ENCODE peak calls at places on chromosomes 1 and 21, in five cellular contexts. One of them, this sample, is unnamed. For H3K4me1, the result is how much of the 10 kb centered on the place peaks cover.

GRCh38 chr1:228842094-228842775 is 107.0 kb downstream of the RHOU start:
- DNase-seq in lower lobe of right lung: no peak
- DNase-seq in heart left ventricle: no peak
- DNase-seq in CD4-positive, alpha-beta memory T cell: no peak
- DNase-seq in left ventricle myocardium inferior: no peak
- DNase-seq in this sample: no peak

GRCh38 chr1:40096646-40096976 is 441 bp downstream of the PPT1 start:
- DNase-seq in CD4-positive, alpha-beta memory T cell: no peak
- DNase-seq in heart left ventricle: no peak
- DNase-seq in left ventricle myocardium inferior: no peak
- DNase-seq in lower lobe of right lung: no peak
- DNase-seq in this sample: no peak

GRCh38 chr1:177351361-177352108 is 180.8 kb downstream of the BRINP2 start:
- DNase-seq in lower lobe of right lung: peak
- DNase-seq in left ventricle myocardium inferior: no peak
- DNase-seq in heart left ventricle: no peak
- DNase-seq in CD4-positive, alpha-beta memory T cell: no peak
- DNase-seq in this sample: no peak

GRCh38 chr1:53639251-53639721 is 99.7 kb downstream of the GLIS1 start:
- DNase-seq in heart left ventricle: peak
- DNase-seq in left ventricle myocardium inferior: no peak
- DNase-seq in CD4-positive, alpha-beta memory T cell: no peak
- DNase-seq in lower lobe of right lung: no peak
- DNase-seq in this sample: no peak

GRCh38 chr1:54271341-54271740 is 71.4 kb downstream of the MRPL37 start:
- DNase-seq in left ventricle myocardium inferior: no peak
- DNase-seq in heart left ventricle: no peak
- DNase-seq in CD4-positive, alpha-beta memory T cell: no peak
- DNase-seq in lower lobe of right lung: no peak
- DNase-seq in this sample: no peak

GRCh38 chr1:171913385-171913784 is 72.1 kb downstream of the DNM3 start:
- DNase-seq in heart left ventricle: no peak
- DNase-seq in lower lobe of right lung: no peak
- DNase-seq in CD4-positive, alpha-beta memory T cell: no peak
- DNase-seq in left ventricle myocardium inferior: no peak
- DNase-seq in this sample: no peak

GRCh38 chr1:77687519-77687906 is 5.1 kb upstream of the ZZZ3 start:
- DNase-seq in CD4-positive, alpha-beta memory T cell: no peak
- DNase-seq in lower lobe of right lung: peak
- DNase-seq in heart left ventricle: no peak
- DNase-seq in left ventricle myocardium inferior: peak
- DNase-seq in this sample: no peak

GRCh38 chr1:36088265-36088576 is 471 bp upstream of the ADPRS start:
- DNase-seq in left ventricle myocardium inferior: no peak
- DNase-seq in heart left ventricle: no peak
- DNase-seq in lower lobe of right lung: no peak
- DNase-seq in CD4-positive, alpha-beta memory T cell: no peak
- DNase-seq in this sample: no peak

GRCh38 chr1:23791434-23792047 is 596 bp downstream of the LYPLA2 start:
- DNase-seq in heart left ventricle: no peak
- DNase-seq in lower lobe of right lung: peak
- DNase-seq in CD4-positive, alpha-beta memory T cell: peak
- DNase-seq in left ventricle myocardium inferior: peak
- DNase-seq in this sample: no peak

GRCh38 chr1:224273651-224274050 is 56.3 kb downstream of the NVL start:
- DNase-seq in heart left ventricle: no peak
- DNase-seq in lower lobe of right lung: no peak
- DNase-seq in left ventricle myocardium inferior: no peak
- DNase-seq in CD4-positive, alpha-beta memory T cell: no peak
- DNase-seq in this sample: no peak

GRCh38 chr1:25796807-25797458 is 3.1 kb upstream of the SELENON start:
- DNase-seq in left ventricle myocardium inferior: peak
- DNase-seq in lower lobe of right lung: peak
- DNase-seq in heart left ventricle: peak
- DNase-seq in CD4-positive, alpha-beta memory T cell: peak
- DNase-seq in this sample: peak

DNA sequence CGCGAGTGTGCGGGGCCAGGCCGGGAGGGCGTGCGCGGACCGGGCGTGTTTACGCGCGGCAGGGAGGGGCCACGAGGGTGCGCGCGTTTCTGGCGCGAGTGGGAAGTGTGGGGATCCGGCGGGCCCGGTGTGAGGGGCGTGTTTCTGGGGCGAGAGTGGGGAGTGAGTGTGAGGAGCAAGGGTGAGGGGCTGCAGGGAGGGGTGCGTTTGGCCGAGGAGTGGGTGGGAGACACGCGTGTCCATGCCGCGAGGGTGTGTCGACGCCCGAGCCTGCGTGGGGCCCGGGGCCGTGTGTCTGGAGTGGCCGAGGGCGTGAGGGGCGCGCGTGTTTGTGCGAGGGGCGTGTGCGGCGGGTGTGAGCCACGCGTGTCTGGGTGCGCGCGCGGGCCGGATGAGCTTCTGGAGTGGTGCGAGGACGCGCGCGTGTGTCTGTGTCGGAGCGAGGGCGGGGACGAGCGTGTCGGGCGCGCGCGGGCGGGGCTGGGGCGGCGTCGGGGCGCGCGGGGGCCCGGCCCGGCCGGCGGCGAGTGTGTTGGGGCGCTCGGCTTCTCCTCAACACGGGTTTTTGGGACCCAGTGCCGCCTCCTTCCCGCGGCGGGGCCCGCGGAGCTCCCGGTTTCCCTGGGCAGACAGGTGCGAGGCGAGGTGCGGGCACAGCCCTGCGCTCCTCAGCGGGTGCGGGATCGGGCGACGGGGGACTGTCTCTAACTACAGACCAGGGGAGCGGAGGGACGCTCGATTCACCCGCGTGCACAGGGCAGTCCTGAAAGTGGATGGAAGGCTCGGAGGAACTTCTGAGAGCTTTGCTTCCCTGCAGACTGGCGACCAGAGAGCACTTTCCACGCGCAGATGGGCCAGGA is 65.8 kb upstream of the VAMP3 start:
- DNase-seq in left ventricle myocardium inferior: peak
- DNase-seq in CD4-positive, alpha-beta memory T cell: peak
- DNase-seq in heart left ventricle: no peak
- DNase-seq in lower lobe of right lung: peak
- DNase-seq in this sample: peak
- H3K4me3 ChIP-seq in left ventricle myocardium inferior: peak
- H3K4me3 ChIP-seq in CD4-positive, alpha-beta memory T cell: peak
- H3K4me3 ChIP-seq in heart left ventricle: peak
- H3K4me3 ChIP-seq in lower lobe of right lung: peak
- H3K4me3 ChIP-seq in this sample: peak

GRCh38 chr1:8023995-8024313 is 2.2 kb downstream of the ERRFI1 start:
- DNase-seq in CD4-positive, alpha-beta memory T cell: no peak
- DNase-seq in heart left ventricle: no peak
- DNase-seq in lower lobe of right lung: no peak
- DNase-seq in left ventricle myocardium inferior: no peak
- DNase-seq in this sample: no peak

GRCh38 chr1:8020032-8020431 is 6.1 kb downstream of the ERRFI1 start:
- DNase-seq in lower lobe of right lung: no peak
- DNase-seq in CD4-positive, alpha-beta memory T cell: no peak
- DNase-seq in heart left ventricle: no peak
- DNase-seq in left ventricle myocardium inferior: no peak
- DNase-seq in this sample: no peak

GRCh38 chr1:8023287-8023994 is 2.7 kb downstream of the ERRFI1 start:
- DNase-seq in heart left ventricle: no peak
- DNase-seq in CD4-positive, alpha-beta memory T cell: no peak
- DNase-seq in left ventricle myocardium inferior: no peak
- DNase-seq in lower lobe of right lung: no peak
- DNase-seq in this sample: no peak

GRCh38 chr1:8022395-8023286 is 3.5 kb downstream of the ERRFI1 start:
- DNase-seq in heart left ventricle: no peak
- DNase-seq in lower lobe of right lung: no peak
- DNase-seq in CD4-positive, alpha-beta memory T cell: no peak
- DNase-seq in left ventricle myocardium inferior: no peak
- DNase-seq in this sample: no peak

DNA sequence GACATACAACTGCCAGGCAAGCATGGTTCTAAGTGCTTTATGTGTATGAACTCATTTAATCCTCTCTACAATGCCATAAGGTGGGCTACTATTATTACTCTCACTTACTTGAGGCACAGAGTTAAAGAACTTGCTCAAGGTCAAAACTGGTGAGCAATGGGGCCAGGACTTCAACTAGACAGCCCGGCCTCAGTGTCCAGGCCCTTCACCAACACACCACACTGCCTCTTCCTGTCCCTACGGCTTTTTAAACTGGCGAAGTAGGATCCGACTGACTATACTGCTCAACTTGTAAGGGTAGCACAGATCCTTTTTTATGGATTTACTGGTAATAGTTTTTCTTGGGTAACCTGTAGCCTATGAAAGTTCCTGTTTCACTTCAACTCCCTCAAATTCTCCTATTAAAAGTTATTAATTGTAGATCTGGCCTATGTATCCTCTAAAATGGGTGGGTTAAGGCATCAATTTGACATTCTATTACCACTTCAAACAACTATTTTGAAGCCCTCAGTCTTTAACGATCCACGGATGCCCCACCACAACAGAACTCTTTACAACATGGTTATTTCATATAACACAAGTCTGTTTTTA is 4.3 kb downstream of the ERRFI1 start:
- DNase-seq in lower lobe of right lung: no peak
- DNase-seq in left ventricle myocardium inferior: no peak
- DNase-seq in CD4-positive, alpha-beta memory T cell: no peak
- DNase-seq in heart left ventricle: no peak
- DNase-seq in this sample: no peak
- H3K4me1 ChIP-seq in lower lobe of right lung: half or more
- H3K4me1 ChIP-seq in left ventricle myocardium inferior: half or more
- H3K4me1 ChIP-seq in CD4-positive, alpha-beta memory T cell: under half
- H3K4me1 ChIP-seq in heart left ventricle: under half
- H3K4me1 ChIP-seq in this sample: under half

GRCh38 chr21:43970551-43970950 is 41.6 kb upstream of the TRAPPC10 start:
- DNase-seq in heart left ventricle: no peak
- DNase-seq in CD4-positive, alpha-beta memory T cell: no peak
- DNase-seq in left ventricle myocardium inferior: no peak
- DNase-seq in lower lobe of right lung: no peak
- DNase-seq in this sample: no peak
- H3K27ac ChIP-seq in heart left ventricle: no peak
- H3K27ac ChIP-seq in CD4-positive, alpha-beta memory T cell: no peak
- H3K27ac ChIP-seq in left ventricle myocardium inferior: no peak
- H3K27ac ChIP-seq in lower lobe of right lung: no peak
- H3K27ac ChIP-seq in this sample: no peak

GRCh38 chr1:13869172-13869797 is 169.3 kb downstream of the PRDM2 start:
- DNase-seq in heart left ventricle: no peak
- DNase-seq in lower lobe of right lung: no peak
- DNase-seq in left ventricle myocardium inferior: no peak
- DNase-seq in CD4-positive, alpha-beta memory T cell: no peak
- DNase-seq in this sample: no peak
- H3K4me3 ChIP-seq in heart left ventricle: no peak
- H3K4me3 ChIP-seq in lower lobe of right lung: no peak
- H3K4me3 ChIP-seq in left ventricle myocardium inferior: no peak
- H3K4me3 ChIP-seq in CD4-positive, alpha-beta memory T cell: no peak
- H3K4me3 ChIP-seq in this sample: no peak